ENCODE peak calls at places on chromosomes 12 and 14, in six cellular contexts. One of them, this sample, is unnamed.

GRCh38 chr14:43778956-43779639 is 728.0 kb downstream of the FSCB start:
- DNase-seq in mesothelial cell of epicardium: no peak
- DNase-seq in Peyer's patch: no peak
- DNase-seq in colonic mucosa: no peak
- DNase-seq in MCF 10A: no peak
- DNase-seq in H9: no peak
- DNase-seq in this sample: no peak

GRCh38 chr14:52265248-52265647 is 2.2 kb upstream of the PTGDR start:
- DNase-seq in mesothelial cell of epicardium: no peak
- DNase-seq in Peyer's patch: no peak
- DNase-seq in colonic mucosa: no peak
- DNase-seq in MCF 10A: no peak
- DNase-seq in H9: no peak
- DNase-seq in this sample: no peak

GRCh38 chr12:12983420-12984035 is 16.5 kb downstream of the HEBP1 start:
- DNase-seq in mesothelial cell of epicardium: no peak
- DNase-seq in Peyer's patch: no peak
- DNase-seq in colonic mucosa: peak
- DNase-seq in MCF 10A: peak
- DNase-seq in H9: no peak
- DNase-seq in this sample: no peak

GRCh38 chr12:94172031-94172430 is 23.7 kb downstream of the PLXNC1 start:
- DNase-seq in mesothelial cell of epicardium: no peak
- DNase-seq in Peyer's patch: no peak
- DNase-seq in colonic mucosa: no peak
- DNase-seq in MCF 10A: peak
- DNase-seq in H9: no peak
- DNase-seq in this sample: no peak

GRCh38 chr12:24707379-24707778 is 241.5 kb downstream of the BCAT1 start:
- DNase-seq in mesothelial cell of epicardium: no peak
- DNase-seq in Peyer's patch: no peak
- DNase-seq in colonic mucosa: no peak
- DNase-seq in MCF 10A: no peak
- DNase-seq in H9: no peak
- DNase-seq in this sample: no peak

GRCh38 chr14:55605793-55606192 is 25.8 kb downstream of the KTN1 start:
- DNase-seq in mesothelial cell of epicardium: no peak
- DNase-seq in Peyer's patch: no peak
- DNase-seq in colonic mucosa: no peak
- DNase-seq in MCF 10A: no peak
- DNase-seq in H9: no peak
- DNase-seq in this sample: no peak

GRCh38 chr14:22225526-22226133 is 363.4 kb downstream of the DAD1 start:
- DNase-seq in mesothelial cell of epicardium: no peak
- DNase-seq in Peyer's patch: no peak
- DNase-seq in colonic mucosa: no peak
- DNase-seq in MCF 10A: no peak
- DNase-seq in H9: no peak
- DNase-seq in this sample: no peak

GRCh38 chr12:24991209-24992049 is 42.5 kb upstream of the BCAT1 start:
- DNase-seq in mesothelial cell of epicardium: no peak
- DNase-seq in Peyer's patch: no peak
- DNase-seq in colonic mucosa: no peak
- DNase-seq in MCF 10A: peak
- DNase-seq in H9: no peak
- DNase-seq in this sample: no peak

GRCh38 chr12:116969615-116970575 is 59.1 kb downstream of the FBXW8 start:
- DNase-seq in mesothelial cell of epicardium: no peak
- DNase-seq in Peyer's patch: no peak
- DNase-seq in colonic mucosa: peak
- DNase-seq in MCF 10A: no peak
- DNase-seq in H9: no peak
- DNase-seq in this sample: no peak

GRCh38 chr14:99774526-99775307 is 18.5 kb upstream of the EML1 start:
- DNase-seq in mesothelial cell of epicardium: no peak
- DNase-seq in Peyer's patch: no peak
- DNase-seq in colonic mucosa: no peak
- DNase-seq in MCF 10A: no peak
- DNase-seq in H9: no peak
- DNase-seq in this sample: no peak

GRCh38 chr14:34931206-34931605 is 51.6 kb upstream of the SRP54 start:
- DNase-seq in mesothelial cell of epicardium: no peak
- DNase-seq in Peyer's patch: no peak
- DNase-seq in colonic mucosa: peak
- DNase-seq in MCF 10A: no peak
- DNase-seq in H9: no peak
- DNase-seq in this sample: no peak

GRCh38 chr12:58420496-58420895 is 479.1 kb downstream of the ATP23 start:
- DNase-seq in mesothelial cell of epicardium: no peak
- DNase-seq in Peyer's patch: no peak
- DNase-seq in colonic mucosa: no peak
- DNase-seq in MCF 10A: peak
- DNase-seq in H9: no peak
- DNase-seq in this sample: no peak

GRCh38 chr12:6340745-6341438 is 984 bp downstream of the TNFRSF1A start:
- DNase-seq in mesothelial cell of epicardium: no peak
- DNase-seq in Peyer's patch: no peak
- DNase-seq in colonic mucosa: no peak
- DNase-seq in MCF 10A: no peak
- DNase-seq in H9: no peak
- DNase-seq in this sample: no peak

DNA sequence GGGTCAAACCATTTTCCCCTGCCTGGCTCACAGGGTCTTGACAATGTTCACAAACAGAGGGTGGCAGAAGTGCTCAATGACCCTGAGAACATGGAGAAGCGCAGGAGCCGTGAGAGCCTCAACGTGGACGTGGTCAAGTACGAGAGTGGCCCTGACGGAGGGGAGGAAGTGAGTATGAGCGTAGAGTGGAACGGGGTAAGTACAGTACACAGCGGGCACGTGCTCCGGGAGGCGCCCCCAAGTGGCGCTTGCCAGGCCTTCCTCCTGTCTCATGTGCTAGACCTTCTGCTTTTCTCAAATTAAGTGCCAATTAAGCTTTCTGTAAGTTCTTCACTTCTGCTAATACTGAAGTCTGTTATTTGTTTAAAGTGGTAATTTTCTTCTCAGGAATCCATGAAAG is 35.9 kb downstream of the XRCC3 start:
- DNase-seq in mesothelial cell of epicardium: no peak
- DNase-seq in Peyer's patch: no peak
- DNase-seq in colonic mucosa: peak
- DNase-seq in MCF 10A: no peak
- DNase-seq in H9: peak
- DNase-seq in this sample: no peak
- TF ChIP-seq CTCF in mesothelial cell of epicardium: no peak
- TF ChIP-seq CTCF in Peyer's patch: peak
- TF ChIP-seq CTCF in colonic mucosa: peak
- TF ChIP-seq CTCF in MCF 10A: peak
- TF ChIP-seq CTCF in H9: peak
- TF ChIP-seq CTCF in this sample: peak

DNA sequence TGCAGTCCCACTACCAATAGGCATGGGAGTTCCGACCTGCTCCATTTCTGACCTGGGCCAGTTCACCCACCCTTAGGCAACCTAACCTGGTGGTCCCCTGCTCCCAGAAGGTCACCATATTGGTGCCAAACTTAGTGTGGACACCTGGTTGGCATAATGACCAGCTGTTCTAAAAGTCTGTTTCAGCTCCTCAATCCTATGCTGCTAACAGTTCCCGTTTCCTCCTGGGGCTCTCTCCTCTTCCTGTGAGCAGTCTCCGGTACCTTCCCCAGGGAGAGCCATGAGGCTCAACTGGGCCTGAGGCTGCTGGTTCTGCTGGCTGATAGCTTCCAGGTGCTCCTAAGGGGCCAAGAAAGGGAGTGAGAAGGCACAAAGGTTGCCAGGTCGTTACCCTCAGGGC is 15.9 kb upstream of the BLTP3B start:
- DNase-seq in mesothelial cell of epicardium: no peak
- DNase-seq in Peyer's patch: no peak
- DNase-seq in colonic mucosa: no peak
- DNase-seq in MCF 10A: no peak
- DNase-seq in H9: no peak
- DNase-seq in this sample: no peak
- TF ChIP-seq CTCF in mesothelial cell of epicardium: no peak
- TF ChIP-seq CTCF in Peyer's patch: no peak
- TF ChIP-seq CTCF in colonic mucosa: no peak
- TF ChIP-seq CTCF in MCF 10A: no peak
- TF ChIP-seq CTCF in H9: no peak
- TF ChIP-seq CTCF in this sample: no peak

GRCh38 chr12:102543494-102543893 is 63.1 kb upstream of the IGF1 start:
- DNase-seq in mesothelial cell of epicardium: no peak
- DNase-seq in Peyer's patch: no peak
- DNase-seq in colonic mucosa: no peak
- DNase-seq in MCF 10A: no peak
- DNase-seq in H9: no peak
- DNase-seq in this sample: no peak
- TF ChIP-seq CTCF in mesothelial cell of epicardium: no peak
- TF ChIP-seq CTCF in Peyer's patch: no peak
- TF ChIP-seq CTCF in colonic mucosa: no peak
- TF ChIP-seq CTCF in MCF 10A: no peak
- TF ChIP-seq CTCF in H9: peak
- TF ChIP-seq CTCF in this sample: peak

DNA sequence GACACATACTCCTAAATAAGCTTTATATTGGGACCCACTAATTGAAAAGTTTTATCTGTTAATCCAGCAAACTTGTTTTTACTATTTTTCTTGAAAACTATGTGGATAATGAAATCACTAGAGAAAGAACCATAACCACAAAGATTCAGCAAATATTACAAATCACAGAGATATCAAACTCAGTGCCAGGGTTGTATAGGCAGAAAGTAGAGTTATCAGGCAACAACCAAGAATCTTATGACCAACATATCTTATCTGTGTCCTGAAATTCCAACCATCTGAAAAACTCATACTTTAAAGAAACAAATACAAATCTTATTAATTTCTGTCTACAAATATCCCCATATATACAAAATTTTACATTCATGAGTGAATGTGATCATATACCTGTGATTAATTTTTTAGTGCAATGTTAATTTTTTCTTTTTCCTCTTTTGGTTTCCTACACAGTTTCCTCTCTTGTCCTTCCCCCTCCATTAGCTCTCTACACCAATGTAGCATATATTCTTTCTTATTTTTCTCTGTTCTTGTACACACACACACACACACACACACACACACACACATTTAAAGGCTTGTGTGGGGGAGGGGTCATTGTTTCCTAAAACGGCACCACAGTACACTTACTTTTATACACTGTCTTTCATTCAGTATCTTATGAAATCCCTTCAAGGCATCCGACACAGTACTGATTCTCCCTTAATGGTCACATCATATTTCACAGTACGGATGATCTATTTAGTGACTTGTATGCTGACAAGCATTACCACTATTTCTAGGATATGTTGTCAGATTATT is 18.6 kb downstream of the AMN1 start:
- DNase-seq in mesothelial cell of epicardium: no peak
- DNase-seq in Peyer's patch: no peak
- DNase-seq in colonic mucosa: no peak
- DNase-seq in MCF 10A: no peak
- DNase-seq in H9: no peak
- DNase-seq in this sample: no peak
- TF ChIP-seq CTCF in mesothelial cell of epicardium: no peak
- TF ChIP-seq CTCF in Peyer's patch: no peak
- TF ChIP-seq CTCF in colonic mucosa: no peak
- TF ChIP-seq CTCF in MCF 10A: no peak
- TF ChIP-seq CTCF in H9: no peak
- TF ChIP-seq CTCF in this sample: no peak

This sample was measured in progenitor cell of endocrine pancreas.